ENCODE peak calls at places on chromosomes 3 and 15, in four cellular contexts. One of them, this sample, is unnamed. For H3K27me3, H3K4me1 and H4K20me1, the result is how much of the 10 kb centered on the place peaks cover.

GRCh38 chr15:75830910-75831805 is 12.1 kb upstream of the UBE2Q2 start:
- DNase-seq in astrocyte: no peak
- DNase-seq in PC-3: no peak
- DNase-seq in GM23248: no peak
- DNase-seq in this sample: no peak

GRCh38 chr3:18372786-18373405 is 52.2 kb downstream of the SATB1 start:
- DNase-seq in astrocyte: no peak
- DNase-seq in PC-3: no peak
- DNase-seq in GM23248: no peak
- DNase-seq in this sample: no peak

GRCh38 chr3:9254764-9255163 is 5.3 kb upstream of the SRGAP3 start:
- DNase-seq in astrocyte: no peak
- DNase-seq in PC-3: no peak
- DNase-seq in GM23248: no peak
- DNase-seq in this sample: no peak

GRCh38 chr3:128319107-128319506 is 147.6 kb downstream of the DNAJB8 start:
- DNase-seq in astrocyte: no peak
- DNase-seq in PC-3: no peak
- DNase-seq in GM23248: no peak
- DNase-seq in this sample: no peak

GRCh38 chr15:57554063-57554820 is 37.5 kb upstream of the MYZAP start:
- DNase-seq in astrocyte: peak
- DNase-seq in PC-3: no peak
- DNase-seq in GM23248: no peak
- DNase-seq in this sample: no peak

GRCh38 chr3:72889310-72890165 is 1.7 kb downstream of the GXYLT2 start:
- DNase-seq in astrocyte: no peak
- DNase-seq in PC-3: no peak
- DNase-seq in GM23248: no peak
- DNase-seq in this sample: no peak

GRCh38 chr15:99985878-99986277 is 252.6 kb upstream of the LYSMD4 start:
- DNase-seq in astrocyte: no peak
- DNase-seq in PC-3: no peak
- DNase-seq in GM23248: no peak
- DNase-seq in this sample: no peak

GRCh38 chr3:197219627-197220026 is 78.8 kb downstream of the DLG1 start:
- DNase-seq in astrocyte: no peak
- DNase-seq in PC-3: no peak
- DNase-seq in GM23248: no peak
- DNase-seq in this sample: no peak

GRCh38 chr3:195697582-195698324 is 23.0 kb upstream of the MUC20 start:
- DNase-seq in astrocyte: peak
- DNase-seq in PC-3: peak
- DNase-seq in GM23248: peak
- DNase-seq in this sample: peak

GRCh38 chr15:67720556-67721175 is 104.6 kb upstream of the SKOR1 start:
- DNase-seq in astrocyte: no peak
- DNase-seq in PC-3: no peak
- DNase-seq in GM23248: no peak
- DNase-seq in this sample: no peak

GRCh38 chr15:73989001-73989798 is 2.9 kb downstream of the STOML1 start:
- DNase-seq in astrocyte: peak
- DNase-seq in PC-3: peak
- DNase-seq in GM23248: peak
- DNase-seq in this sample: peak

GRCh38 chr3:69948246-69948862 is 51.2 kb upstream of the SAMMSON start:
- DNase-seq in astrocyte: peak
- DNase-seq in PC-3: peak
- DNase-seq in GM23248: peak
- DNase-seq in this sample: peak

GRCh38 chr15:84868037-84868880 is 16.2 kb upstream of the SLC28A1 start:
- DNase-seq in astrocyte: no peak
- DNase-seq in PC-3: no peak
- DNase-seq in GM23248: no peak
- DNase-seq in this sample: no peak

GRCh38 chr3:195849322-195850074 is 37.8 kb upstream of the MUC4 start:
- DNase-seq in astrocyte: no peak
- DNase-seq in PC-3: peak
- DNase-seq in GM23248: no peak
- DNase-seq in this sample: no peak

GRCh38 chr3:52240059-52240885 is 1.3 kb upstream of the TWF2 start:
- DNase-seq in astrocyte: peak
- DNase-seq in PC-3: peak
- DNase-seq in GM23248: peak
- DNase-seq in this sample: no peak

GRCh38 chr3:10380906-10381795 is 60.2 kb upstream of the SEC13 start:
- DNase-seq in astrocyte: no peak
- DNase-seq in PC-3: peak
- DNase-seq in GM23248: peak
- DNase-seq in this sample: no peak

GRCh38 chr3:134708025-134708597 is 57.3 kb upstream of the KY start:
- DNase-seq in astrocyte: peak
- DNase-seq in PC-3: peak
- DNase-seq in GM23248: peak
- DNase-seq in this sample: no peak

GRCh38 chr3:76040946-76041345 is 255.6 kb upstream of the ZNF717 start:
- DNase-seq in astrocyte: peak
- DNase-seq in PC-3: peak
- DNase-seq in GM23248: peak
- DNase-seq in this sample: no peak

GRCh38 chr3:160038862-160039562 is 50.4 kb downstream of the IL12A start:
- DNase-seq in astrocyte: peak
- DNase-seq in PC-3: no peak
- DNase-seq in GM23248: peak
- DNase-seq in this sample: no peak

GRCh38 chr3:161689699-161690098 is 193.1 kb downstream of the OTOL1 start:
- DNase-seq in astrocyte: no peak
- DNase-seq in PC-3: no peak
- DNase-seq in GM23248: no peak
- DNase-seq in this sample: no peak

GRCh38 chr3:56851966-56852884 is 50.5 kb upstream of the ARHGEF3 start:
- DNase-seq in astrocyte: peak
- DNase-seq in PC-3: peak
- DNase-seq in GM23248: no peak
- DNase-seq in this sample: peak

GRCh38 chr3:100226712-100227429 is 33.9 kb upstream of the TBC1D23 start:
- DNase-seq in astrocyte: peak
- DNase-seq in PC-3: peak
- DNase-seq in GM23248: peak
- DNase-seq in this sample: no peak

GRCh38 chr15:19973718-19974117 is 567.9 kb downstream of the GOLGA6L6 start:
- DNase-seq in astrocyte: no peak
- DNase-seq in PC-3: no peak
- DNase-seq in GM23248: no peak
- DNase-seq in this sample: peak

GRCh38 chr3:135218782-135219181 is 423.7 kb downstream of the EPHB1 start:
- DNase-seq in astrocyte: no peak
- DNase-seq in PC-3: no peak
- DNase-seq in GM23248: no peak
- DNase-seq in this sample: no peak

GRCh38 chr3:167406876-167407492 is 26.9 kb upstream of the ZBBX start:
- DNase-seq in astrocyte: peak
- DNase-seq in PC-3: peak
- DNase-seq in GM23248: peak
- DNase-seq in this sample: peak

GRCh38 chr15:97124790-97125189 is 794.3 kb downstream of the NR2F2 start:
- DNase-seq in astrocyte: no peak
- DNase-seq in PC-3: no peak
- DNase-seq in GM23248: no peak
- DNase-seq in this sample: no peak

GRCh38 chr3:67418539-67419529 is 235.6 kb downstream of the SUCLG2 start:
- DNase-seq in astrocyte: peak
- DNase-seq in PC-3: no peak
- DNase-seq in GM23248: peak
- DNase-seq in this sample: no peak

DNA sequence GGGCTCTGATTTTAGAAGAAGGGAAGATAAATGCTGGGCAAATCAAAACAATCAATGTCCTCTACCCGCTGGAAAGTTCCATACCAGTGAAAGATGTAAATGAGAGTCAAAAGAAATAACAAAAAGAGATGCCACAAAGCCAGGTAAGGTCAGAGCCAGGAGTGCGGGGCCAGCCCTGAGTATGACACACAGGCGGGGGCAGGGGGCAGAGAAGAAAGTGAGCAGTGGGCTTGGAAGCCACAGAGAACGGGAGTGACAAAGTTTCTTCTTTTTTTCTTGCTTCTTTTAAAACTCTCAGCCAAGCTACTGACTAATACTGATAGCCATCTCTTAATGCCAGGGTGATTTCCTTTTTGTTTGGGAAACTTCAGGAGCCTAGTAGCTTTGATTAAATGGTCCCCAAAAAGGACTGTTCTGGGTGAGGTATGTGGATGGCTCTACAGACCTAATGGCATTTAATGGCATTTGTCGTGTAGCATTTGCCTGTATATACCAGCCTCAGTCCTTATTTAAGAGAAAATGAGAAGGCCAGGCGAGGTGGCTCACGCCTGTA is 23.1 kb upstream of the TSEN2 start:
- DNase-seq in astrocyte: no peak
- DNase-seq in PC-3: peak
- DNase-seq in GM23248: peak
- DNase-seq in this sample: peak
- H3K27me3 ChIP-seq in astrocyte: under half
- H3K27me3 ChIP-seq in PC-3: under half
- H3K27me3 ChIP-seq in GM23248: under half
- H3K27me3 ChIP-seq in this sample: under half

DNA sequence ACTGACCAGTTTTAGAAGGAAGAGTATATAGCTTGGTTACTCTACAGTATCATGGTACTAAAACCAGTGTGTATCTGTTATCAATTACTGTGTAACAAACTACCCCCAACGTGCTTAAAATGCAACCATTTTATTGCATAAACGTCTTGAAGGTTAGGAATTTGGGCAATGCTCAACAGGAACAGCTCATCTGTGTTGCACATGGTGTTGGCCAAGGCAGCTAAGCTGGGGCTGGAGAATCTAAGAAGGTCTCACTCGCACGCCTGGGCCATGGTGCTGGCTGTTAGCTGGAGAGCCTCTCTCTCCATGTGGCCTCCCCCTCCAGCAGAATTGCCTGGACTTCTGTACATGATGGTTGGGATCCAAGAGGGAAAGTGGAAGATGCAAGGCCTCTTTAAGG is 81.2 kb upstream of the THBS1 start:
- DNase-seq in astrocyte: no peak
- DNase-seq in PC-3: no peak
- DNase-seq in GM23248: peak
- DNase-seq in this sample: no peak
- H3K4me1 ChIP-seq in astrocyte: under half
- H3K4me1 ChIP-seq in PC-3: under half
- H3K4me1 ChIP-seq in GM23248: under half
- H3K4me1 ChIP-seq in this sample: under half

GRCh38 chr15:78840661-78841060 is 29.4 kb upstream of the ADAMTS7 start:
- DNase-seq in astrocyte: peak
- DNase-seq in PC-3: no peak
- DNase-seq in GM23248: peak
- DNase-seq in this sample: peak

GRCh38 chr15:78841891-78842290 is 30.6 kb upstream of the ADAMTS7 start:
- DNase-seq in astrocyte: no peak
- DNase-seq in PC-3: no peak
- DNase-seq in GM23248: no peak
- DNase-seq in this sample: no peak

GRCh38 chr15:78841307-78841706 is 30.0 kb upstream of the ADAMTS7 start:
- DNase-seq in astrocyte: peak
- DNase-seq in PC-3: no peak
- DNase-seq in GM23248: peak
- DNase-seq in this sample: no peak

GRCh38 chr15:78838480-78838879 is 27.2 kb upstream of the ADAMTS7 start:
- DNase-seq in astrocyte: no peak
- DNase-seq in PC-3: no peak
- DNase-seq in GM23248: peak
- DNase-seq in this sample: no peak

GRCh38 chr15:78842519-78842918 is 30.2 kb upstream of the MORF4L1 start:
- DNase-seq in astrocyte: no peak
- DNase-seq in PC-3: no peak
- DNase-seq in GM23248: no peak
- DNase-seq in this sample: no peak
- H4K20me1 ChIP-seq in astrocyte: under half
- H4K20me1 ChIP-seq in PC-3: under half
- H4K20me1 ChIP-seq in GM23248: under half
- H4K20me1 ChIP-seq in this sample: under half

GRCh38 chr3:194316918-194317317 is 34.2 kb downstream of the CPN2 start:
- DNase-seq in astrocyte: no peak
- DNase-seq in PC-3: no peak
- DNase-seq in GM23248: no peak
- DNase-seq in this sample: no peak
- H3K27me3 ChIP-seq in astrocyte: under half
- H3K27me3 ChIP-seq in PC-3: under half
- H3K27me3 ChIP-seq in GM23248: under half
- H3K27me3 ChIP-seq in this sample: under half

GRCh38 chr15:60407406-60407805 is 9.6 kb upstream of the ANXA2 start:
- DNase-seq in astrocyte: peak
- DNase-seq in PC-3: peak
- DNase-seq in GM23248: peak
- DNase-seq in this sample: no peak
- H3K4me1 ChIP-seq in astrocyte: under half
- H3K4me1 ChIP-seq in PC-3: half or more
- H3K4me1 ChIP-seq in GM23248: under half
- H3K4me1 ChIP-seq in this sample: under half

GRCh38 chr15:41336549-41336948 is 3.9 kb downstream of the NUSAP1 start:
- DNase-seq in astrocyte: no peak
- DNase-seq in PC-3: no peak
- DNase-seq in GM23248: no peak
- DNase-seq in this sample: no peak
- H4K20me1 ChIP-seq in astrocyte: under half
- H4K20me1 ChIP-seq in PC-3: under half
- H4K20me1 ChIP-seq in GM23248: under half
- H4K20me1 ChIP-seq in this sample: under half

GRCh38 chr15:33454996-33455395 is 144.2 kb downstream of the RYR3 start:
- DNase-seq in astrocyte: no peak
- DNase-seq in PC-3: no peak
- DNase-seq in GM23248: no peak
- DNase-seq in this sample: no peak

GRCh38 chr15:33454346-33454745 is 143.6 kb downstream of the RYR3 start:
- DNase-seq in astrocyte: no peak
- DNase-seq in PC-3: no peak
- DNase-seq in GM23248: no peak
- DNase-seq in this sample: no peak

GRCh38 chr15:33451385-33451784 is 140.6 kb downstream of the RYR3 start:
- DNase-seq in astrocyte: no peak
- DNase-seq in PC-3: peak
- DNase-seq in GM23248: no peak
- DNase-seq in this sample: no peak

GRCh38 chr15:33458421-33458820 is 147.7 kb downstream of the RYR3 start:
- DNase-seq in astrocyte: no peak
- DNase-seq in PC-3: peak
- DNase-seq in GM23248: no peak
- DNase-seq in this sample: peak

DNA sequence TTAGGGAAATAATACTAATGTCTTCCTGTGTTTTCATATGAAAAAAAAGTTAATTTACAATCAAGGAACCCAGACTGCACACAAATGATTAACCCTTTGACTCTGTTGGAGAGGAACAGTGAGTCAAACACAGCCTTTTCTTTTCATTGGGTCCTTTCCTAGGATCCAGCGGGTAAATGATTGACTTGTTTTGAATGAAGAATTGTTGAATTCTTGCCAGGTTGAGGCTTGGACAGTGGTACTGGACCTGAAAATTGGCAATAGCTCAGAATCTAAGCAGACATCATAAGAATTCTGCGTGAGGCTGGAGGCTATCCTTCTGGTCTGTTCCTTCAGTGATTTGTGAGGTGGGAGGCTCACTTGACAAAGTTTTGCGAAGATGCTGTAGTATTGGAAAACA is 143.0 kb downstream of the RYR3 start:
- DNase-seq in astrocyte: no peak
- DNase-seq in PC-3: no peak
- DNase-seq in GM23248: no peak
- DNase-seq in this sample: no peak
- H3K27me3 ChIP-seq in astrocyte: under half
- H3K27me3 ChIP-seq in PC-3: half or more
- H3K27me3 ChIP-seq in GM23248: under half
- H3K27me3 ChIP-seq in this sample: under half